ENCODE peak calls at places on chromosomes 12 and 14, in six cellular contexts. H, Y, N, A, I and E are unnamed samples.
A peak's percentile ranks its signal among the peaks of the same experiment; 100 is the strongest.

GRCh38 chr14:61221906-61222305 is 59.2 kb downstream of the TMEM30B start:
- DNase-seq in H (no peak), Y (no peak), N (no peak), A (no peak), I (no peak), E (no peak)

GRCh38 chr14:49464885-49465284 is 121.3 kb downstream of the RPS29 start:
- DNase-seq in H (peak; percentile 38), Y (peak; percentile 6), N (peak; percentile 12), A (no peak), I (no peak), E (peak; percentile 58)

GRCh38 chr12:39103552-39104165 is 198.3 kb upstream of the CPNE8 start:
- DNase-seq in H (peak; percentile 64), Y (peak; percentile 59), N (peak; percentile 70), A (peak; percentile 15), I (peak; percentile 35), E (no peak)

GRCh38 chr12:128791395-128792322 is 32.1 kb downstream of the SLC15A4 start:
- DNase-seq in H (no peak), Y (no peak), N (no peak), A (no peak), I (no peak), E (no peak)

GRCh38 chr12:57086951-57087688 is 1.8 kb upstream of the NAB2 start:
- DNase-seq in H (no peak), Y (no peak), N (peak; percentile 77), A (no peak), I (peak; percentile 88), E (peak; percentile 84)

GRCh38 chr12:61018571-61018970 is 1241.6 kb upstream of the USP15 start:
- DNase-seq in H (no peak), Y (no peak), N (no peak), A (no peak), I (no peak), E (no peak)

GRCh38 chr12:62802321-62802720 is 132.6 kb downstream of the PPM1H start:
- DNase-seq in H (no peak), Y (no peak), N (no peak), A (no peak), I (no peak), E (no peak)

GRCh38 chr12:132605055-132605441 is 5.3 kb downstream of the LRCOL1 start:
- DNase-seq in H (no peak), Y (no peak), N (no peak), A (no peak), I (no peak), E (no peak)

DNA sequence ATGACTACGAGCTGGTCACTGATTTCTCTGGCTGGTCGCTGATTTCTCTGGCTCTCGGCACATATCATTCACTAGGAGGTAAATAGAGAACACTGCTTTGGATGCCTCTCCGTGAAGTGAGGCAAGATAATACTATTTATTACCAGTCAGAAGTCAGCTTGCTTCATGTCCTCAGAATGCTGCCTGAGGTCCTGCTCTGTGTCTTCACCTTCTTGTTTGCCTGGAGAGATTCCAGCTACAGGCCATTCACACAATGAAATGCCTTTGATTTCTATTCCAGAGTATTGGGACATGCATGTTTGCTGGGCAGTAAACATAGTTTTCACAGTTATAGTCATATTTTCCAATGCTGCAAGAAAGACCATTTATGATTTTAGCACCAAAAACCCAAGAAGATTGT is 106.7 kb downstream of the AEBP2 start:
- DNase-seq in H (no peak), Y (no peak), N (no peak), A (no peak), I (no peak), E (no peak)
- TF ChIP-seq ZNF274 in H (no peak), Y (no peak), N (no peak), A (no peak), I (no peak), E (no peak)

DNA sequence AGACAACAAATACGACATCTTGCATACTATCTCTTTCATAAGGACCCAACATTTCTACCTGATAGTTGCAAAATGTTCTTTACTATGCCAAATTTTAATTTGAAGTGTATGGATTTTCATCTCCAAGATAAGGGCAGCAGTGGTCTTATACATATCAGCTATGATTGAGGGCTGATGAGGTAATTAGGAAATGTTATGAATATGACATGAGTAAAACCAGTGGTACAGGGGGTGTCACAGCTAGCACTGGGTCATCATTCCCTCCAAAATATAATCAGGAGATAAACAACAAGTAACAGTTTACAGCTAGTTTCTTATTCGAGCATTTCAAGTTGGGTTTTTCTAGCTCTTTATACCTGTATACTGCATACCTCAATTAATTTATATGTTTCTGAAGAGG is 35.0 kb downstream of the ATP2B1 start:
- DNase-seq in H (no peak), Y (no peak), N (no peak), A (no peak), I (no peak), E (no peak)
- TF ChIP-seq YY1 in H (no peak), Y (no peak), N (no peak), A (no peak), I (no peak), E (no peak)

GRCh38 chr12:868722-869121 is 80.8 kb downstream of the RAD52 start:
- DNase-seq in H (peak; percentile 11), Y (no peak), N (no peak), A (no peak), I (peak; percentile 12), E (no peak)

GRCh38 chr12:879641-880040 is 69.9 kb downstream of the RAD52 start:
- DNase-seq in H (no peak), Y (no peak), N (no peak), A (no peak), I (no peak), E (no peak)

GRCh38 chr12:870378-870777 is 79.1 kb downstream of the RAD52 start:
- DNase-seq in H (no peak), Y (no peak), N (no peak), A (no peak), I (no peak), E (no peak)

GRCh38 chr12:873954-874353 is 75.5 kb downstream of the RAD52 start:
- DNase-seq in H (no peak), Y (peak; percentile 53), N (no peak), A (no peak), I (no peak), E (no peak)
- TF ChIP-seq ZNF274 in H (no peak), Y (no peak), N (no peak), A (no peak), I (no peak), E (no peak)

GRCh38 chr12:44247588-44247987 is 411.7 kb downstream of the TMEM117 start:
- DNase-seq in H (peak; percentile 16), Y (no peak), N (no peak), A (no peak), I (no peak), E (peak; percentile 60)
- TF ChIP-seq YY1 in H (no peak), Y (no peak), N (no peak), A (no peak), I (no peak), E (no peak)

DNA sequence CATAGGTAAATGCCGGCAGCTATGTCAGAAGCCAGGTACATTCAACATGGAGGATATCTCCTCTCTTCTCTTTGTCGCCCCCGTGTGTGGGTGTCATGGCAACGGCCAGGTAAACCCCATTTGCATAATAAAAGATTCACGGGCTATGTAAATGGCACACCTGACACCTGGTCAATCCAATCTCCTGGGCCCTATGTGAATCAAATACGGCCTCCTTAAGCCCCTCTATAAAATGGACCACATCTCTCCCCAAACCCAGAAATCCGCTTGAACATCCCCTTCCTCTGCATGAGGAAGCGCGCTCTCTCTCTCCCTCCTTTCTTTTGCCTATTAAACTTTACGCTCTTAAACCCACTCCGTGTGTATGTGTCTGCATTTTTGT is 363.7 kb downstream of the SOX5 start:
- DNase-seq in H (peak; percentile 40), Y (no peak), N (no peak), A (no peak), I (no peak), E (peak; percentile 70)
- TF ChIP-seq ZNF274 in H (no peak), Y (no peak), N (no peak), A (no peak), I (no peak), E (no peak)

GRCh38 chr12:13190275-13190674 is 6.3 kb upstream of the EMP1 start:
- DNase-seq in H (no peak), Y (no peak), N (no peak), A (no peak), I (no peak), E (no peak)
- TF ChIP-seq YY1 in H (no peak), Y (no peak), N (no peak), A (no peak), I (no peak), E (no peak)

GRCh38 chr12:40645361-40645760 is 46.9 kb upstream of the CNTN1 start:
- DNase-seq in H (no peak), Y (no peak), N (no peak), A (no peak), I (no peak), E (no peak)
- TF ChIP-seq ZNF274 in H (no peak), Y (no peak), N (no peak), A (no peak), I (no peak), E (no peak)

DNA sequence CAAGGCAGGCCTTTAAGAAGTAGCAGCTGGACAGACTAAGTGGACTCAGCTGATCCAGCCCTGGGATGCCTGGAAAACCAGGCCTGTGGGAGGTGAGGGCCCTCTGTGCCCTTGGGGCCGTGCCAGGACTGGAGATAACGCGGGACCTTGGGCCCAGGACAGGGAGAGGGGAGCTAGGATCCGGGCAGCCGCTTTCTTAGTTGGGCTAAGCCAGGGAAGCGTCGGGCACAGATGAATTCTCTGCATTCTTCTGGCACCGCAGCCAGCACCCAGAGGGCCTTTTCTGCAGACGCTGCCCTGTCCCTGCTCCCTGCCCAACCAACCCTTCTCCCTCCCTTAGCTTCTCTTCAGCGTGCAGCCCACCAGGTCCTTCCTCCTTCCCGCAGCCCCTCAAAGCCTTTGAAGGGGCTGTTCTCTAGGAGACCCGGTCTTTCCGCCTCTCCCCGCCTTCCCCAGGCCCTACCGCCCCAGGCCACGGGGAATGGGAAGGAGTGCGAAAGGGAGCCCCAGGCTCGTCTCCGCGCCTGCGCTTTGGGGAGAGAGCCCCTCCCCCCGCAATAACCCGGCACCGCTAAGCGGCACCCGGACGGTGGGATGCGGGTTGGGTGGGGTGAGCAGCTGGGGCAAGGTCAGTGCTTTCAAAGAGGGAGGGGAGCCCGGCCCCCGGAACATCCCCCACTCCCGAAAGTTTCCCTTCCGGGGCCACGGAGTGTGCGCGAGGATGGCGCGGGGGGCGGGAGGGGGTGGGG is 688 bp downstream of the NCKAP5L start:
- DNase-seq in H (peak; percentile 79), Y (peak; percentile 71), N (no peak), A (no peak), I (peak; percentile 90), E (no peak)
- TF ChIP-seq YY1 in H (no peak), Y (no peak), N (no peak), A (no peak), I (no peak), E (peak; percentile 49)